ENCODE peak calls at places on chromosomes 2 and 18, in four cellular contexts. F is neuronal stem cell, H is H9, C is mesenchymal stem cell. R is an unnamed sample.

GRCh38 chr2:240564191-240564570 is 4.0 kb downstream of the DUSP28 start:
- DNase-seq in F (no peak), H (peak), C (no peak), R (no peak)

GRCh38 chr2:181258761-181259160 is 198.4 kb upstream of the ITGA4 start:
- DNase-seq in F (no peak), H (no peak), C (peak), R (peak)

GRCh38 chr2:127103243-127104165 is 3.5 kb downstream of the BIN1 start:
- DNase-seq in F (no peak), H (peak), C (no peak), R (no peak)

GRCh38 chr2:176679306-176679705 is 410.1 kb downstream of the MTX2 start:
- DNase-seq in F (no peak), H (no peak), C (no peak), R (no peak)

GRCh38 chr2:241295326-241296095 is 20.0 kb downstream of the HDLBP start:
- DNase-seq in F (no peak), H (no peak), C (no peak), R (no peak)

GRCh38 chr2:45932278-45932975 is 281.0 kb downstream of the PRKCE start:
- DNase-seq in F (no peak), H (no peak), C (peak), R (no peak)

GRCh38 chr2:71951067-71951436 is 196.6 kb downstream of the CYP26B1 start:
- DNase-seq in F (no peak), H (no peak), C (no peak), R (no peak)

GRCh38 chr2:64837116-64837704 is 152.0 kb upstream of the SLC1A4 start:
- DNase-seq in F (no peak), H (no peak), C (peak), R (no peak)

GRCh38 chr2:175490306-175490705 is 308.8 kb upstream of the ATP5MC3 start:
- DNase-seq in F (no peak), H (no peak), C (no peak), R (no peak)

GRCh38 chr2:54084600-54084999 is 30.8 kb upstream of the ACYP2 start:
- DNase-seq in F (no peak), H (no peak), C (no peak), R (no peak)

GRCh38 chr2:219206442-219207253 is at the start of gene ZFAND2B:
- DNase-seq in F (peak), H (peak), C (peak), R (peak)

GRCh38 chr18:31549416-31549815 is 42.3 kb upstream of the TTR start:
- DNase-seq in F (no peak), H (no peak), C (no peak), R (no peak)

GRCh38 chr2:12759248-12759647 is 42.5 kb downstream of the TRIB2 start:
- DNase-seq in F (no peak), H (no peak), C (peak), R (peak)

GRCh38 chr2:46333912-46334311 is 36.7 kb downstream of the EPAS1 start:
- DNase-seq in F (no peak), H (no peak), C (no peak), R (no peak)

GRCh38 chr2:168465594-168465993 is 9.5 kb downstream of the CERS6 start:
- DNase-seq in F (no peak), H (no peak), C (peak), R (no peak)

GRCh38 chr2:152505495-152505906 is 170.5 kb downstream of the FMNL2 start:
- DNase-seq in F (no peak), H (no peak), C (peak), R (peak)

GRCh38 chr2:102141915-102142828 is at the start of gene IL1R1:
- DNase-seq in F (peak), H (peak), C (peak), R (peak)

GRCh38 chr2:233353769-233354499 is at the start of gene DGKD:
- DNase-seq in F (peak), H (peak), C (peak), R (peak)

GRCh38 chr2:33477473-33478468 is 1.3 kb downstream of the RASGRP3 start:
- DNase-seq in F (no peak), H (no peak), C (peak), R (no peak)

GRCh38 chr2:9674931-9675330 is 44.1 kb upstream of the YWHAQ start:
- DNase-seq in F (no peak), H (no peak), C (no peak), R (no peak)

GRCh38 chr2:182616471-182617393 is 99.3 kb upstream of the DNAJC10 start:
- DNase-seq in F (no peak), H (no peak), C (peak), R (no peak)

GRCh38 chr2:102724553-102724952 is 37.3 kb upstream of the TMEM182 start:
- DNase-seq in F (no peak), H (no peak), C (no peak), R (no peak)

GRCh38 chr2:46656640-46657039 is 177.3 kb downstream of the TMEM247 start:
- DNase-seq in F (no peak), H (no peak), C (no peak), R (no peak)

GRCh38 chr2:1769703-1770422 is 25.5 kb upstream of the PXDN start:
- DNase-seq in F (peak), H (peak), C (peak), R (peak)

GRCh38 chr2:1773883-1774282 is 29.6 kb upstream of the PXDN start:
- DNase-seq in F (no peak), H (peak), C (no peak), R (peak)

GRCh38 chr2:1770566-1771380 is 26.5 kb upstream of the PXDN start:
- DNase-seq in F (no peak), H (no peak), C (no peak), R (no peak)

GRCh38 chr2:1772868-1773267 is 28.6 kb upstream of the PXDN start:
- DNase-seq in F (no peak), H (no peak), C (no peak), R (peak)

GRCh38 chr2:1771626-1772280 is 27.4 kb upstream of the PXDN start:
- DNase-seq in F (no peak), H (no peak), C (no peak), R (no peak)
- H2BK12ac ChIP-seq in F (no peak), H (no peak), C (no peak), R (peak)

GRCh38 chr2:129911363-129912065 is 68.0 kb upstream of the RAB6C start:
- DNase-seq in F (no peak), H (no peak), C (no peak), R (no peak)
- H2BK12ac ChIP-seq in F (no peak), H (no peak), C (no peak), R (no peak)

DNA sequence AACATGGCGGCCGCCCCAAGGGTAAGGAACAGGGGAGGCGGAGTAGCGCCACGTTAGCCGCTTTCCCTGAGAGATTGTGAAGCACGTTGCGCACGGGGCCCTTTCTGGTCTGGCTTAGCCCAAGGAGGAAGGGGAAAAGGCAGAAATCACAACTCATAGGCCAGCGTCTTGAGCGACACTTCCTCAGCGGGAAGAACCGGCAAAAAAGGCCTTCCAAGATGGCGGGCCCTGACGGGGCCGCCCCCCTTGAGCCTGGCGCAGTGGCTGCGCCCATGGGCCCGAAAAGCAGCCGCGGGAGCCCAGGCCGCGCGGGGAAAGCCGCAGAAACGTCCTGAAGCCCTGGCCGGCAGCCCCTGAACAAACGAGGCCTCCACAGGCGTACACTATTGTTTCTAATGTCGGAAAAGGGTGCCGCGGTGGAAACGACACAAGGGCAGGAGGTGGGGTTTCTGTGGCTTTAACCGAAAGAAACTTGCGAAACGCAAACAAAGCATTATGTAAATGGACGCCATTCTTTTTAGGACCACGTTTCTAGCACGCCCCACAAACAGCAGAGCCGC is 919 bp upstream of the PCBP1 start:
- DNase-seq in F (peak), H (peak), C (peak), R (peak)
- H2BK12ac ChIP-seq in F (no peak), H (peak), C (no peak), R (no peak)

GRCh38 chr2:111122631-111123421 is 2.1 kb downstream of the BCL2L11 start:
- DNase-seq in F (peak), H (peak), C (peak), R (peak)
- H2BK12ac ChIP-seq in F (no peak), H (no peak), C (no peak), R (peak)

GRCh38 chr18:8962192-8962772 is 140.2 kb upstream of the NDUFV2 start:
- DNase-seq in F (no peak), H (no peak), C (no peak), R (no peak)

GRCh38 chr18:8963876-8964275 is 138.6 kb upstream of the NDUFV2 start:
- DNase-seq in F (no peak), H (no peak), C (no peak), R (no peak)

GRCh38 chr18:8960740-8961657 is 141.5 kb upstream of the NDUFV2 start:
- DNase-seq in F (no peak), H (no peak), C (peak), R (peak)

GRCh38 chr18:8965398-8965797 is 137.1 kb upstream of the NDUFV2 start:
- DNase-seq in F (no peak), H (no peak), C (no peak), R (no peak)

DNA sequence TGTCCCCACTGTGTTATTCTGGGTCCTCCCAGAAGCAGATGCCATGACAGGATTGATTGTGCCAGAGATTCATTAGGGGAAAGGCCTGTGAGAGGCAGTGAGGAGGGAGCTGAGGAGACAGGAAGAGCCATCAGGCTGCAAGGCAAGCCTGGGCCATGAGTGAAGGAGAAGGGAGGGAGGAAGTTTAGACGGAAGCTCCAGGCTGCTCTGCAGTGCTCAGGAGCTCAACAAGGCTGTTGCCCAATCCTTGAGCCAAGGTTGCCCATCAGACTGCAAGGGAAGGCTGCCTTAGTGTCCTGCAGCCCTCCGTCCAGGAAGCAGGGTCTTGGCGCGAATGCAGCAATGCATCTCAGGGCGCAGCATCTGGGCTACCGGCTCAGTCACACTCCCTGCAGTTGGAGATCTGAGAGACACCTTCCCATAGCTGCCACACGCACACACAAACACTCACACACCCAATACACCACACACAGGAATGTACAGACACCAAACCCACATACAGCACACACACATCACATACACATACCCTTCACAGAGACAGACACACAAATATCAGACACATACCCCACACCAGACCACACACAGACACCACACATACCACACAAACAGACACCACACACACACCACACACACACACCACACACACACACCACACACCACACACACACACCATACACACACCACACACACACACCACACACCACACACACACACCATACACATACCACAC is 139.4 kb upstream of the NDUFV2 start:
- DNase-seq in F (no peak), H (no peak), C (no peak), R (no peak)
- H2BK12ac ChIP-seq in F (no peak), H (no peak), C (no peak), R (no peak)

DNA sequence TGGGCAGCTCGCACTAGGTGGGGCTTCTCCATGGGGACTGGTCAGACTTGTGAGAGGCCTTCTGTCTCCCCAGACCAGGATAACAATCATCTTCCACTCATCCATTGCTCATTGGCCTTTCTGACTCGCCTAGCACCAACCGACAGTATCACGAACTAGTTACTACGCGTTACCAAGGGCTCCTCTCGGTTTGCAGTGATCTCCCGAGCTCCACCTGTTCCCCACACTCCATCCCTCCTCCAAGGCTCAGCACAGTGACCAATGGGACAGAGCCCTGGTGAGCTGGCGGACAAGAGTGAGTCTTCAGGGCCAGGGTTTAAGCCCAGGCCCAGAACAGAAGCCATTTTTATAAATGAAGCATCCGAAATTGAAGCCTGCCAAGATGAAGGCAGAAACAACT is 42.8 kb upstream of the SMAD7 start:
- DNase-seq in F (no peak), H (no peak), C (peak), R (no peak)
- H2BK12ac ChIP-seq in F (no peak), H (no peak), C (no peak), R (peak)

R was measured in trophoblast cell.